ENCODE peak calls at places on chromosomes 11 and 22, in seven cellular contexts. E is Calu3, G is D341Med, S is mucosa of descending colon, O is epithelial cell of esophagus, W is mucosa of gallbladder, Q is neural crest cell. C is an unnamed sample.

GRCh38 chr22:40764743-40765441 is 54.3 kb downstream of the SLC25A17 start:
- DNase-seq in E (no peak), G (no peak), S (no peak), O (no peak), W (no peak), Q (no peak), C (no peak)

GRCh38 chr22:42313204-42313603 is 42.8 kb upstream of the TCF20 start:
- DNase-seq in E (no peak), G (no peak), S (no peak), O (no peak), W (no peak), Q (no peak), C (no peak)

GRCh38 chr11:93330446-93330984 is at the start of gene DEUP1:
- DNase-seq in E (no peak), G (peak; percentile 55), S (peak; percentile 68), O (peak; percentile 6), W (peak; percentile 59), Q (peak; percentile 65), C (peak; percentile 57)

GRCh38 chr22:37416806-37417205 is 10.5 kb downstream of the ELFN2 start:
- DNase-seq in E (no peak), G (no peak), S (no peak), O (no peak), W (no peak), Q (peak; percentile 50), C (no peak)

GRCh38 chr11:34907934-34908593 is 8.1 kb downstream of the APIP start:
- DNase-seq in E (no peak), G (no peak), S (no peak), O (no peak), W (no peak), Q (no peak), C (no peak)

GRCh38 chr11:86905252-86905651 is 49.9 kb downstream of the FZD4 start:
- DNase-seq in E (no peak), G (no peak), S (no peak), O (no peak), W (no peak), Q (no peak), C (no peak)

GRCh38 chr11:57751676-57752253 is at the start of gene BTBD18:
- DNase-seq in E (peak; percentile 54), G (peak; percentile 61), S (peak; percentile 67), O (peak; percentile 69), W (no peak), Q (no peak), C (peak; percentile 27)

GRCh38 chr11:129089279-129089678 is 102.8 kb downstream of the ARHGAP32 start:
- DNase-seq in E (no peak), G (no peak), S (no peak), O (no peak), W (no peak), Q (no peak), C (no peak)

GRCh38 chr11:30878400-30878799 is 292.2 kb upstream of the MPPED2 start:
- DNase-seq in E (no peak), G (no peak), S (no peak), O (no peak), W (no peak), Q (no peak), C (no peak)

GRCh38 chr22:20063271-20064139 is 16.5 kb upstream of the DGCR8 start:
- DNase-seq in E (no peak), G (no peak), S (no peak), O (no peak), W (no peak), Q (no peak), C (no peak)

GRCh38 chr11:61749607-61750217 is 2.7 kb upstream of the MYRF start:
- DNase-seq in E (no peak), G (no peak), S (no peak), O (no peak), W (no peak), Q (peak; percentile 61), C (no peak)

C was measured in right cardiac atrium.